ENCODE peak calls at places on chromosomes 12 and 14, in seven cellular contexts. G is stromal cell of bone marrow, H is iris pigment epithelial cell, T is EL, K is natural killer cell, N is tibial artery, O is ELF-1. X is an unnamed sample.

GRCh38 chr12:39852346-39852745 is 232.7 kb upstream of the ABCD2 start:
- DNase-seq in K (no peak), H (no peak), O (no peak), G (no peak), T (no peak), N (no peak), X (no peak)

GRCh38 chr12:78293039-78293686 is 462.5 kb downstream of the NAV3 start:
- DNase-seq in G (no peak), O (no peak), K (no peak), N (no peak), H (peak; percentile 71), T (peak; percentile 62), X (peak; percentile 79)

GRCh38 chr14:73811164-73811503 is 40.5 kb upstream of the PTGR2 start:
- DNase-seq in N (no peak), G (no peak), O (no peak), K (no peak), H (no peak), T (no peak), X (no peak)

GRCh38 chr12:90888316-90888715 is 66.7 kb downstream of the CCER1 start:
- DNase-seq in G (no peak), H (peak; percentile 48), O (no peak), T (no peak), N (no peak), K (no peak), X (peak; percentile 23)

GRCh38 chr12:109058773-109059172 is 6.4 kb downstream of the USP30 start:
- DNase-seq in G (no peak), T (no peak), K (no peak), O (no peak), N (no peak), H (no peak), X (no peak)

GRCh38 chr12:127820846-127821245 is 446.1 kb upstream of the TMEM132C start:
- DNase-seq in K (no peak), H (no peak), O (no peak), N (no peak), T (no peak), G (no peak), X (no peak)

GRCh38 chr14:76920572-76921175 is 94.5 kb downstream of the LRRC74A start:
- DNase-seq in O (no peak), K (no peak), H (no peak), G (no peak), N (no peak), T (no peak), X (peak; percentile 31)

GRCh38 chr12:3641428-3641883 is 111.5 kb downstream of the CRACR2A start:
- DNase-seq in H (peak; percentile 81), O (peak; percentile 35), G (peak; percentile 19), N (no peak), K (no peak), T (peak; percentile 91), X (peak; percentile 90)

GRCh38 chr12:122501489-122501989 is 807 bp upstream of the ZCCHC8 start:
- DNase-seq in K (no peak), H (no peak), T (no peak), O (no peak), G (no peak), N (no peak), X (no peak)

GRCh38 chr14:52913271-52913670 is 37.6 kb downstream of the FERMT2 start:
- DNase-seq in G (no peak), H (peak; percentile 82), T (no peak), K (no peak), N (no peak), O (no peak), X (peak; percentile 57)

GRCh38 chr12:57609091-57609780 is 2.0 kb upstream of the ARHGEF25 start:
- DNase-seq in T (no peak), H (no peak), K (no peak), N (no peak), G (no peak), O (no peak), X (no peak)

GRCh38 chr12:22821985-22822384 is 197.0 kb downstream of the ETNK1 start:
- DNase-seq in N (no peak), O (peak; percentile 6), H (peak; percentile 5), K (no peak), G (no peak), T (peak; percentile 70), X (no peak)

GRCh38 chr14:76647699-76648298 is 113.5 kb upstream of the VASH1 start:
- DNase-seq in H (peak; percentile 60), N (no peak), O (peak; percentile 35), T (peak; percentile 45), G (peak; percentile 31), K (no peak), X (peak; percentile 66)

GRCh38 chr12:100567945-100568344 is 5.5 kb upstream of the GAS2L3 start:
- DNase-seq in T (no peak), N (no peak), K (no peak), G (no peak), O (no peak), H (no peak), X (no peak)

GRCh38 chr12:109134186-109134917 is 18.0 kb downstream of the ACACB start:
- DNase-seq in O (peak; percentile 55), H (peak; percentile 17), K (no peak), T (peak; percentile 40), G (no peak), N (no peak), X (peak; percentile 70)

GRCh38 chr14:70448633-70449032 is 3.3 kb upstream of the ADAM21 start:
- DNase-seq in N (no peak), T (peak; percentile 4), H (peak; percentile 83), K (no peak), O (no peak), G (peak; percentile 18), X (peak; percentile 56)

GRCh38 chr12:4201333-4202105 is 72.0 kb upstream of the CCND2 start:
- DNase-seq in T (no peak), K (peak; percentile 35), H (no peak), O (no peak), G (no peak), N (no peak), X (no peak)

GRCh38 chr14:29926701-29927595 is 699 bp downstream of the PRKD1 start:
- DNase-seq in H (peak; percentile 47), O (peak; percentile 39), K (no peak), T (peak; percentile 64), G (no peak), N (peak; percentile 32), X (peak; percentile 38)

GRCh38 chr14:35385042-35385839 is 19.3 kb downstream of the NFKBIA start:
- DNase-seq in N (peak; percentile 86), G (peak; percentile 89), H (peak; percentile 75), K (no peak), O (peak; percentile 41), T (peak; percentile 89), X (peak; percentile 91)

GRCh38 chr12:116880213-116880816 is 926 bp downstream of the HRK start:
- DNase-seq in O (no peak), T (no peak), H (peak; percentile 10), N (no peak), G (no peak), K (no peak), X (peak; percentile 13)

GRCh38 chr12:124764451-124764850 is 99.2 kb downstream of the SCARB1 start:
- DNase-seq in K (no peak), G (no peak), N (peak; percentile 73), T (peak; percentile 56), O (peak; percentile 41), H (peak; percentile 89), X (peak; percentile 93)

GRCh38 chr14:103390605-103391004 is 5.4 kb downstream of the MARK3 start:
- DNase-seq in T (no peak), K (no peak), N (no peak), O (no peak), H (no peak), G (no peak), X (no peak)

GRCh38 chr12:112862570-112863137 is 44.1 kb upstream of the OAS1 start:
- DNase-seq in N (no peak), T (no peak), O (no peak), H (no peak), G (no peak), K (no peak), X (no peak)

GRCh38 chr12:41185946-41186345 is 2.2 kb upstream of the PDZRN4 start:
- DNase-seq in G (no peak), T (no peak), K (no peak), O (no peak), H (no peak), N (no peak), X (peak; percentile 56)

GRCh38 chr14:93078830-93079229 is 36.9 kb downstream of the ITPK1 start:
- DNase-seq in K (no peak), T (peak; percentile 86), G (peak; percentile 84), O (no peak), N (no peak), H (peak; percentile 67), X (peak; percentile 84)

GRCh38 chr12:38269897-38270296 is 46.7 kb upstream of the ALG10B start:
- DNase-seq in K (no peak), O (no peak), T (no peak), G (no peak), N (no peak), H (no peak), X (no peak)

X was measured in fibroblast of mammary gland.